ENCODE peak calls at places on chromosomes 16 and 17, in eight cellular contexts. B, A, K, T, Y, G, D and X are unnamed samples.

GRCh38 chr16:3789375-3790067 is 72.2 kb upstream of the TRAP1 start:
- DNase-seq in T (no peak), G (no peak), D (no peak), B (no peak), K (no peak), A (no peak), Y (no peak), X (no peak)

GRCh38 chr17:42179911-42180410 is 981 bp downstream of the KCNH4 start:
- DNase-seq in K (no peak), G (peak), Y (peak), T (no peak), D (peak), A (peak), B (peak), X (no peak)

GRCh38 chr17:78951967-78952551 is 26.9 kb upstream of the TIMP2 start:
- DNase-seq in Y (no peak), A (no peak), K (no peak), D (peak), T (no peak), B (peak), G (peak), X (peak)

GRCh38 chr17:65855245-65855644 is 293.8 kb upstream of the AXIN2 start:
- DNase-seq in K (peak), T (no peak), B (no peak), D (peak), G (no peak), Y (no peak), A (peak), X (no peak)

GRCh38 chr17:39116224-39116623 is 35.2 kb downstream of the PLXDC1 start:
- DNase-seq in Y (no peak), A (no peak), B (no peak), K (no peak), G (no peak), T (no peak), D (no peak), X (no peak)

GRCh38 chr17:7132511-7133094 is 18.0 kb upstream of the ASGR2 start:
- DNase-seq in D (no peak), Y (peak), K (no peak), G (no peak), B (no peak), T (no peak), A (no peak), X (no peak)

GRCh38 chr17:13786000-13786598 is 184.4 kb upstream of the HS3ST3A1 start:
- DNase-seq in B (peak), D (peak), A (no peak), Y (no peak), T (no peak), G (no peak), K (no peak), X (no peak)

GRCh38 chr17:12078791-12079190 is 58.1 kb downstream of the MAP2K4 start:
- DNase-seq in Y (no peak), G (no peak), K (no peak), D (peak), B (no peak), A (no peak), T (no peak), X (no peak)

GRCh38 chr16:1809281-1809801 is 15.8 kb upstream of the IGFALS start:
- DNase-seq in B (no peak), A (peak), K (no peak), D (no peak), G (no peak), Y (peak), T (no peak), X (no peak)

GRCh38 chr17:50564916-50565315 is 4.4 kb downstream of the CACNA1G start:
- DNase-seq in K (peak), B (peak), A (peak), G (no peak), Y (peak), T (peak), D (peak), X (peak)

GRCh38 chr17:33171931-33172330 is 121.2 kb downstream of the ASIC2 start:
- DNase-seq in K (no peak), D (no peak), A (no peak), T (no peak), B (no peak), Y (no peak), G (no peak), X (no peak)

GRCh38 chr17:40450175-40450574 is 6.9 kb downstream of the IGFBP4 start:
- DNase-seq in B (no peak), T (peak), G (peak), D (peak), K (no peak), Y (peak), A (peak), X (no peak)

GRCh38 chr16:23378921-23379320 is 74.1 kb downstream of the COG7 start:
- DNase-seq in G (no peak), B (no peak), D (no peak), T (no peak), K (no peak), A (no peak), Y (no peak), X (no peak)

GRCh38 chr17:79943354-79944241 is 92.1 kb downstream of the TBC1D16 start:
- DNase-seq in Y (peak), D (no peak), G (no peak), B (no peak), T (peak), A (no peak), K (no peak), X (no peak)

GRCh38 chr17:28717578-28718316 is at the start of gene RAB34:
- DNase-seq in K (peak), A (peak), B (peak), D (peak), T (peak), G (peak), Y (peak), X (peak)

GRCh38 chr16:11977206-11978041 is 890 bp downstream of the SNX29 start:
- DNase-seq in T (no peak), G (no peak), Y (peak), D (peak), K (peak), A (peak), B (peak), X (peak)

GRCh38 chr16:71426069-71426879 is 15.6 kb downstream of the TLE7 start:
- DNase-seq in G (no peak), K (no peak), T (peak), B (peak), Y (peak), A (peak), D (peak), X (no peak)

GRCh38 chr16:85912271-85912974 is 13.5 kb downstream of the IRF8 start:
- DNase-seq in D (peak), Y (peak), B (peak), T (peak), K (peak), G (no peak), A (no peak), X (peak)

GRCh38 chr17:76701471-76701967 is 9.2 kb downstream of the MXRA7 start:
- DNase-seq in Y (no peak), T (no peak), K (no peak), D (no peak), B (no peak), G (no peak), A (no peak), X (no peak)

GRCh38 chr16:17364319-17365210 is 106.2 kb downstream of the XYLT1 start:
- DNase-seq in K (no peak), D (peak), A (no peak), G (no peak), Y (no peak), B (no peak), T (peak), X (no peak)

GRCh38 chr16:84357191-84357651 is 11.1 kb upstream of the ATP2C2 start:
- DNase-seq in K (no peak), Y (no peak), D (peak), T (no peak), A (no peak), B (no peak), G (no peak), X (no peak)

GRCh38 chr17:4498461-4499397 is at the start of gene SPNS2:
- DNase-seq in B (peak), G (peak), A (peak), D (peak), K (no peak), T (peak), Y (peak), X (no peak)

GRCh38 chr17:27630607-27631408 is at the start of gene LGALS9:
- DNase-seq in K (no peak), G (peak), T (peak), D (peak), A (no peak), B (no peak), Y (peak), X (no peak)

GRCh38 chr17:63698886-63699637 is 863 bp downstream of the LIMD2 start:
- DNase-seq in T (peak), B (peak), G (peak), K (peak), D (peak), A (no peak), Y (peak), X (peak)

GRCh38 chr17:82283208-82283749 is 9.8 kb upstream of the CSNK1D start:
- DNase-seq in T (no peak), K (no peak), D (peak), Y (no peak), G (no peak), B (no peak), A (peak), X (no peak)

GRCh38 chr16:89651584-89651983 is 5.9 kb downstream of the CHMP1A start:
- DNase-seq in G (no peak), K (no peak), B (no peak), A (no peak), Y (no peak), T (no peak), D (no peak), X (no peak)

GRCh38 chr17:71987634-71988033 is 133.2 kb upstream of the SOX9 start:
- DNase-seq in B (no peak), T (no peak), K (peak), Y (no peak), G (no peak), D (peak), A (no peak), X (no peak)

GRCh38 chr17:82103588-82104451 is 5.8 kb upstream of the FASN start:
- DNase-seq in K (peak), D (no peak), T (no peak), G (peak), B (peak), Y (peak), A (no peak), X (peak)

GRCh38 chr16:21720533-21720932 is 56.8 kb downstream of the OTOA start:
- DNase-seq in T (no peak), Y (no peak), A (no peak), G (no peak), D (no peak), K (no peak), B (no peak), X (no peak)

GRCh38 chr16:76176616-76177015 is 100.6 kb upstream of the CNTNAP4 start:
- DNase-seq in K (no peak), T (no peak), A (no peak), G (no peak), B (no peak), D (no peak), Y (no peak), X (no peak)

GRCh38 chr16:88469615-88470395 is 16.7 kb downstream of the ZFPM1 start:
- DNase-seq in D (no peak), T (peak), K (no peak), B (no peak), A (no peak), G (no peak), Y (no peak), X (no peak)

GRCh38 chr17:27975146-27976011 is 67.1 kb upstream of the NLK start:
- DNase-seq in Y (no peak), D (peak), K (no peak), A (no peak), B (no peak), T (no peak), G (no peak), X (no peak)

GRCh38 chr16:24698314-24698713 is 31.1 kb upstream of the TNRC6A start:
- DNase-seq in D (no peak), G (no peak), T (no peak), Y (no peak), A (no peak), K (no peak), B (no peak), X (no peak)

GRCh38 chr17:82648761-82649474 is 674 bp upstream of the WDR45B start:
- DNase-seq in A (peak), B (peak), Y (peak), D (no peak), T (peak), G (peak), K (peak), X (peak)

GRCh38 chr16:24088767-24089166 is 167.4 kb upstream of the CACNG3 start:
- DNase-seq in B (no peak), D (no peak), G (no peak), Y (no peak), T (no peak), A (no peak), K (no peak), X (no peak)

GRCh38 chr17:78387982-78388941 is 9.8 kb downstream of the PGS1 start:
- DNase-seq in K (no peak), G (no peak), A (no peak), Y (peak), D (peak), B (no peak), T (peak), X (peak)

GRCh38 chr16:68539704-68540370 is 746 bp downstream of the ZFP90 start:
- DNase-seq in G (no peak), B (no peak), D (no peak), T (no peak), Y (no peak), A (peak), K (no peak), X (no peak)

GRCh38 chr17:78341559-78342437 is 18.1 kb downstream of the SOCS3 start:
- DNase-seq in B (peak), T (peak), K (no peak), G (peak), Y (peak), D (peak), A (peak), X (peak)

GRCh38 chr16:57427824-57428223 is 19.4 kb downstream of the CIAPIN1 start:
- DNase-seq in K (no peak), G (no peak), A (no peak), Y (no peak), B (no peak), D (peak), T (no peak), X (no peak)
- TF ChIP-seq CTCF in K (no peak), G (no peak), A (no peak), Y (no peak), B (no peak), D (no peak), T (no peak), X (no peak)

GRCh38 chr16:66408181-66409048 is 18.7 kb upstream of the BEAN1 start:
- DNase-seq in D (peak), T (no peak), G (no peak), A (peak), K (peak), Y (no peak), B (peak), X (no peak)
- H3K4me3 ChIP-seq in D (peak), T (peak), G (no peak), A (no peak), K (no peak), Y (no peak), B (no peak), X (no peak)

GRCh38 chr17:1648582-1649115 is 1.0 kb downstream of the RILP start:
- DNase-seq in A (peak), T (peak), D (peak), Y (peak), K (peak), B (peak), G (peak), X (peak)

GRCh38 chr17:1647802-1648581 is 1.7 kb downstream of the RILP start:
- DNase-seq in T (no peak), A (peak), G (peak), K (no peak), B (no peak), D (no peak), Y (peak), X (peak)

GRCh38 chr17:1649844-1650409 is at the start of gene RILP:
- DNase-seq in Y (peak), B (peak), G (peak), T (peak), K (peak), A (peak), D (no peak), X (peak)

GRCh38 chr17:1650731-1651558 is 1.3 kb upstream of the RILP start:
- DNase-seq in G (no peak), T (no peak), Y (peak), K (no peak), A (no peak), B (no peak), D (no peak), X (no peak)

DNA sequence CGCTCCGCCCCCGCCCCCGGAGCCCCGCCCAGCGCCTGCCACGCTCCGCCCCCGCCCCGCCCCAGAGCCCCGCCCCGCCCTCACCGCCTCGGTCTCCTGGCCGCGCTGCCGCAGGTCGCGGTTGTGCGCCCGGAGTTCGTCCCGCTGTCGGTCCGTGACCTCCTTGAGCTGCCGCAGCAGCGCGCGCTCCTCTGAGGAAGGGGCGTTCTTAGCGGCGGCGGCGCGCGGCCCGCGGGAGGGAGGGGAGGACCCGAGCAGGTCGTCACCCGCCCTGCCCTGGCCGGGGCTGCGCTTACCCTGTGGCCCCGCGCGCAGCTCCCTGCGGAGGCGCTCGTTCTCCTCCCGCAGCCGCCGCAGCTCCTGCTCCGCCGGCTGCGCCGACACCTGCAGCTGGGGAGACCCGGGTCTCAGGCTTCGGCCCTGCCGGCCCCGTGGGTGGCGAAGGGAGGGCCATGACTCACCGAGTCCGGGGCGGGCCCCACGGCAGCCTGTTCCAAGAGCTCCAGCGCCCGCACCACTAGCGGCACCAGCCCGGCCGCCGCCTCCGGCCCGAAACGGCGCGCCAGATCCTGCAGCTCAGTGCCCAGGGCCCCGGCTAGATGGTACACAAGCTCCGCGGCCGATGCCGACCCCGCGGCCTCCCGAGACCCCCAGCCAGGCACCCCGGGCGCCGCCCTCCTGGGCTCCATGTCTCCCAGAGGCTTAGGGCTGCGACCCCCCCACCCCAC is 386 bp downstream of the RILP start:
- DNase-seq in Y (peak), K (peak), G (peak), B (peak), D (peak), A (peak), T (peak), X (peak)
- TF ChIP-seq POLR2A in Y (peak), K (no peak), G (peak), B (no peak), D (peak), A (peak), T (peak), X (no peak)

GRCh38 chr16:50324345-50324744 is 44.4 kb downstream of the BRD7 start:
- DNase-seq in K (no peak), T (no peak), D (no peak), A (no peak), Y (no peak), B (no peak), G (no peak), X (no peak)
- TF ChIP-seq CTCF in K (no peak), T (no peak), D (no peak), A (no peak), Y (no peak), B (no peak), G (no peak), X (no peak)

GRCh38 chr16:81478294-81478693 is 33.7 kb downstream of the CMIP start:
- DNase-seq in Y (no peak), B (no peak), T (no peak), A (no peak), K (no peak), D (no peak), G (no peak), X (no peak)
- H3K4me3 ChIP-seq in Y (no peak), B (no peak), T (no peak), A (no peak), K (no peak), D (no peak), G (no peak), X (no peak)

GRCh38 chr17:44222112-44222869 is 2.8 kb upstream of the UBTF start:
- DNase-seq in G (peak), B (peak), A (peak), D (peak), T (peak), Y (peak), K (peak), X (peak)
- TF ChIP-seq POLR2A in G (no peak), B (peak), A (peak), D (peak), T (peak), Y (peak), K (no peak), X (peak)